ENCODE peak calls at places on chromosomes 1 and 21, in seven cellular contexts. E, H, O, X, J, Z and I are unnamed samples. For H3K4me1, the result is how much of the 10 kb centered on the place peaks cover.

GRCh38 chr21:16420086-16420724 is 690.4 kb downstream of the USP25 start:
- DNase-seq in O (peak), H (no peak), X (peak), E (no peak), J (no peak), Z (no peak), I (peak)

GRCh38 chr1:180401999-180402398 is 100.4 kb downstream of the ACBD6 start:
- DNase-seq in Z (no peak), H (no peak), X (no peak), O (no peak), E (no peak), J (no peak), I (no peak)

GRCh38 chr1:15510611-15511405 is 13.2 kb downstream of the CASP9 start:
- DNase-seq in E (no peak), Z (no peak), X (no peak), J (no peak), H (peak), O (no peak), I (no peak)

GRCh38 chr21:46054447-46054846 is 43.5 kb upstream of the COL6A2 start:
- DNase-seq in X (no peak), J (no peak), Z (no peak), E (no peak), H (peak), O (no peak), I (peak)

GRCh38 chr1:89363638-89364536 is at the start of gene GBP6:
- DNase-seq in Z (no peak), H (no peak), E (no peak), O (no peak), X (no peak), J (peak), I (no peak)

GRCh38 chr1:12075195-12076114 is 12.4 kb downstream of the TNFRSF8 start:
- DNase-seq in Z (no peak), J (no peak), X (no peak), E (no peak), O (peak), H (no peak), I (no peak)

GRCh38 chr21:36321325-36322082 is 1.5 kb downstream of the MORC3 start:
- DNase-seq in O (peak), X (no peak), Z (no peak), H (no peak), E (peak), J (no peak), I (peak)

GRCh38 chr1:3313579-3313955 is 140.9 kb upstream of the ARHGEF16 start:
- DNase-seq in H (peak), X (no peak), O (no peak), Z (no peak), E (no peak), J (peak), I (peak)

GRCh38 chr1:7292033-7292681 is 478.9 kb upstream of the VAMP3 start:
- DNase-seq in E (no peak), X (no peak), H (no peak), O (no peak), Z (no peak), J (no peak), I (no peak)

GRCh38 chr1:199157494-199157893 is 518.7 kb downstream of the PTPRC start:
- DNase-seq in X (no peak), H (no peak), O (no peak), Z (peak), E (no peak), J (no peak), I (no peak)

GRCh38 chr1:151372411-151372934 is at the start of gene SELENBP1:
- DNase-seq in Z (no peak), O (peak), X (peak), H (peak), E (no peak), J (peak), I (peak)

GRCh38 chr21:33850401-33850800 is 65.2 kb downstream of the ATP5PO start:
- DNase-seq in H (no peak), X (no peak), O (no peak), Z (no peak), J (no peak), E (no peak), I (no peak)

GRCh38 chr1:19400189-19400588 is 85.2 kb downstream of the CAPZB start:
- DNase-seq in H (no peak), O (no peak), X (no peak), E (no peak), Z (no peak), J (no peak), I (no peak)

GRCh38 chr1:31913968-31914367 is 24.2 kb downstream of the PTP4A2 start:
- DNase-seq in Z (no peak), E (no peak), O (no peak), J (no peak), H (no peak), X (no peak), I (no peak)

GRCh38 chr1:184596950-184597651 is 157.6 kb downstream of the EDEM3 start:
- DNase-seq in Z (no peak), J (no peak), O (no peak), H (no peak), X (no peak), E (no peak), I (no peak)

GRCh38 chr1:206803221-206803730 is 31.0 kb upstream of the IL10 start:
- DNase-seq in O (no peak), J (no peak), E (peak), H (peak), X (no peak), Z (no peak), I (no peak)

GRCh38 chr1:33852711-33853110 is 11.2 kb upstream of the HMGB4 start:
- DNase-seq in H (no peak), O (no peak), X (no peak), E (no peak), Z (no peak), J (no peak), I (peak)

GRCh38 chr21:35035116-35035515 is 14.0 kb downstream of the RUNX1 start:
- DNase-seq in H (no peak), X (no peak), O (no peak), E (no peak), J (no peak), Z (no peak), I (no peak)

GRCh38 chr1:89974701-89975470 is 20.0 kb upstream of the ZNF326 start:
- DNase-seq in Z (no peak), X (peak), E (no peak), H (no peak), J (no peak), O (peak), I (peak)

GRCh38 chr1:15952317-15953258 is 23.3 kb downstream of the ZBTB17 start:
- DNase-seq in X (no peak), E (no peak), O (peak), Z (peak), J (no peak), H (peak), I (peak)

DNA sequence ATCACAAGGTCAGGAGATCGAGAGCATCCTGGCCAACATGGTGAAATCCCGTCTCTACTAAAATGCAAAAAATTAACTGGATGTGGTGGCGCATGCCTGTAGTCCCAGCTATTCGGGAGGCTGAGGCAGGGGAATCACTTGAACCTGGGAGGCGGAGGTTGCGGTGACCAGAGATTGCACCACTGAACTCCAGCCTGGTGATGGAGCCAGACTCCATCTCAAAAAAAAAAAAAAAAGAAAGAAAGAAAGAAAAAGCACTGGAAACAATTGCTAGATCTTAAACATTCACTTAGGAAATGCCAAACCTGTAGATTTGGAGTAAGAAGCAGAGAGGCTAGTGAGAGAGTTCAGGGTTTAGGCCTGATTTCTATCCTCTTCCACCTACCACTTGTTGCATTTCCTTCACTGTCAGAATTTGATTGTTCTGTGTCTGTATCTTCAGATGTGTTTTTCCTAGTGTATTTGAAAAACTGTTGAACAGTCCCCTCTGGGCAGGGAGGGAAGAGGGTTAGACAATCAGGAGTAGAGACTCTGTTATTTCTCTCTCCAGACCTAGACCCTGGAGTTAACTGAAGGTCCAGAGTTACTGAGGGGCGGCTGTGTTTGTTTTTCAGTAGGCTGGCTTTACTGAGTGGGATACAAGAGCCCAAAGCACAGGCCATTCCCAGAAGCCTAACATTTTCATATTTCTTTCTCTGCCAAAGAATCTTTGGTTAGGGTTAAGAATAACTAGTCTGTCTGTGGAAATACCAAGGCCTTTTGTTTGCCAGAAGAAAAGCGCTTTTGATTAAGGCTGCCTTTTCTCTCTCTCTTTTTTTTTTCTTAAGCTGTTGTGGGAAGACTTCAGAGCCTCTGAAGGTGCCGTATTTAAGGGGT is 31.1 kb upstream of the MACF1 start:
- DNase-seq in Z (no peak), X (no peak), O (no peak), E (no peak), J (no peak), H (no peak), I (no peak)
- H3K4me1 ChIP-seq in Z (under half), X (half or more), O (under half), E (under half), J (under half), H (under half), I (under half)

GRCh38 chr1:202034683-202035462 is 24.5 kb downstream of the ELF3 start:
- DNase-seq in X (peak), Z (peak), H (peak), E (no peak), O (peak), J (peak), I (peak)
- H3K4me3 ChIP-seq in X (peak), Z (peak), H (peak), E (no peak), O (no peak), J (no peak), I (no peak)

DNA sequence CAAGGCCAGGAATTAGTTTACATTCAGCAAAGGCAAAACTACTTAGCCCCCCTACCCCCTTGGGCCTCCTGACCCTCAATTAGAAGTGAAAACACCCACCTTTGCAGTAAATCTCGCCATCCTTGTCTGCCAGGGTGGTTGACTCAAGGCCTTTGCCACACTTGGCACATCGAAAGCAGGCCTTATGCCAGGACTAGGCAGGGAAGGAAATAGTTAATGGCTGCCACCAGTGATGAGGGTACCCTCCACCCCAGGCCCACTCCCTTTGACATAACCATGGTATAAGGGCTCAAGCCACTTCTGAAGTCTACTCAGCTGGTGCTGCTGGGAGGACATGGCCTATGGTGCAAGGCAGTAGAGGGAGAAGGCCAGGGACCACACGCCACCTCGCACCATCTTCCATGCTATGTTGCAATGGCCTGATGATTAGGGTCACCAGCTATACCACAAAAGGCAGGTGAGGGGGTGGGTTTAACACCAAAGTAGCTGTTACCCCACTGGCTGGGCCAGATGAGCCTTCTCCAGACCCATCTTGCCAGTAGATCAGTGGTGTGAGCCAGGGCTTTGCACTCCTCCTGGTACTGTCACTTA is 16.3 kb upstream of the PHLDA3 start:
- DNase-seq in H (no peak), Z (no peak), O (no peak), J (no peak), E (no peak), X (no peak), I (no peak)
- H3K4me1 ChIP-seq in H (under half), Z (under half), O (under half), J (under half), E (under half), X (under half), I (under half)

GRCh38 chr1:1434812-1435093 is 737 bp upstream of the VWA1 start:
- DNase-seq in O (no peak), H (no peak), Z (no peak), X (no peak), E (no peak), J (no peak), I (no peak)

GRCh38 chr1:1437033-1437903 is 1.8 kb downstream of the VWA1 start:
- DNase-seq in X (no peak), J (no peak), E (no peak), H (no peak), Z (no peak), O (no peak), I (no peak)

GRCh38 chr1:1436634-1437032 is 1.1 kb downstream of the VWA1 start:
- DNase-seq in E (no peak), X (no peak), J (no peak), H (no peak), O (no peak), Z (no peak), I (no peak)

GRCh38 chr1:1435094-1435903 is at the start of gene VWA1:
- DNase-seq in Z (no peak), J (peak), O (no peak), X (no peak), H (peak), E (peak), I (peak)

DNA sequence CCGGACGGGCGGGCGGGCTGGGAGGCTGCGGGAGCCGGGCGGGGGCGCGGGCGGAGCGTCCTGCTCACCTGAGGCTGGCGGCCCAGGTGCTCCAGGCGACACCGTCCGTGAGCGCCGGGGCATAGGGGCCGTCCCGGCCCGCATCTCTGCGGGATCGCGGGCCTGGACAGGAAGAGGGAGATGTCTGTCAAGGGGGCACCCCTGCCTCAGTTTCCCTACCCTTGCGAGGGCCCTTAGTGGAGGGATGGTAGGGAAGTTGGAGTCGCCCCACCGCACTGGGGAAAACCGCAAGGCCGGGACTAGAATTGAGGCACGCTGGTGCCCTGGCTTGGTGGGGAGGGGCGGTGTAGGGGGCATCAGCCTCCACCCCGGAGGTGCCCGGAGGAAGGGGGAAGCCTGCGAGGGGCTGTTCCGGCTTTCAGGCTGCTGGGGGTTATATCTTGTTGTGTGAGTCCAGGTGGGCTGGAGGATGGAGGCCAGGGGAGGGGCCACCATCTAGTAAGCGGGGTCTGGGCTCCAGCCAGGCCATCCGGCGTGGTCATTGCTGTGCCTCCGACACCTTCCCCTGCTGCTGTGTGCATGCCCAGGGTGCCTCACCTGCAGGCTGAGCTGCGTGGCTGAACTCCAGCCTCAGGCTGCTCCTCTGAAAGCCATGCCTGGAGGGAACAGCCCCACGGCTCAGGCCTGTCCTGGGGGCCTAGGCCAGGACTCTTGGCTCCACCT is 582 bp downstream of the VWA1 start:
- DNase-seq in H (no peak), Z (no peak), E (no peak), O (no peak), X (no peak), J (no peak), I (no peak)
- H3K4me3 ChIP-seq in H (peak), Z (peak), E (no peak), O (no peak), X (peak), J (peak), I (no peak)

GRCh38 chr1:201399018-201399351 is at the start of gene LAD1:
- DNase-seq in J (no peak), H (no peak), E (no peak), Z (no peak), X (no peak), O (no peak), I (no peak)
- H3K4me1 ChIP-seq in J (under half), H (under half), E (under half), Z (under half), X (half or more), O (under half), I (under half)

GRCh38 chr1:24486296-24487065 is 16.2 kb upstream of the RCAN3 start:
- DNase-seq in X (no peak), H (peak), E (peak), O (no peak), Z (no peak), J (no peak), I (no peak)

GRCh38 chr1:24484208-24484607 is 18.4 kb upstream of the RCAN3 start:
- DNase-seq in Z (no peak), O (no peak), J (no peak), H (no peak), X (no peak), E (no peak), I (no peak)

GRCh38 chr1:24481098-24481497 is 21.5 kb upstream of the RCAN3 start:
- DNase-seq in Z (no peak), H (peak), J (no peak), X (no peak), E (peak), O (no peak), I (no peak)

GRCh38 chr1:24481843-24482610 is 20.6 kb upstream of the RCAN3 start:
- DNase-seq in X (no peak), O (no peak), J (no peak), Z (no peak), E (peak), H (no peak), I (no peak)

GRCh38 chr1:24483441-24483840 is 19.2 kb upstream of the RCAN3 start:
- DNase-seq in J (no peak), X (no peak), Z (no peak), E (peak), O (no peak), H (no peak), I (no peak)
- H3K4me3 ChIP-seq in J (no peak), X (no peak), Z (no peak), E (peak), O (no peak), H (no peak), I (no peak)